ENCODE peak calls at places on chromosomes 16 and 17, in four cellular contexts. W is uterus, G is HAP-1, K is hepatocyte. Z is an unnamed sample.

GRCh38 chr16:22356930-22357634 is 17.3 kb downstream of the CDR2 start:
- DNase-seq in W (no peak), G (no peak), K (no peak), Z (no peak)

GRCh38 chr17:34360571-34360970 is 2.5 kb downstream of the CCL1 start:
- DNase-seq in W (no peak), G (no peak), K (no peak), Z (no peak)

GRCh38 chr16:35305476-35305875 is 1846.1 kb downstream of the TP53TG3F start:
- DNase-seq in W (no peak), G (no peak), K (no peak), Z (no peak)

GRCh38 chr17:3974980-3975379 is 10.7 kb upstream of the ATP2A3 start:
- DNase-seq in W (no peak), G (no peak), K (no peak), Z (no peak)

GRCh38 chr16:69105501-69106361 is at the start of gene HAS3:
- DNase-seq in W (no peak), G (peak; percentile 78), K (peak; percentile 80), Z (peak; percentile 57)

GRCh38 chr17:50945779-50946222 is 79.6 kb upstream of the TOB1 start:
- DNase-seq in W (no peak), G (no peak), K (no peak), Z (peak; percentile 9)

GRCh38 chr16:57675752-57676623 is 7.9 kb downstream of the ADGRG3 start:
- DNase-seq in W (no peak), G (no peak), K (no peak), Z (no peak)

GRCh38 chr16:54847207-54847606 is 83.5 kb upstream of the IRX5 start:
- DNase-seq in W (no peak), G (no peak), K (peak; percentile 47), Z (no peak)

GRCh38 chr16:71972356-71972755 is 27.8 kb downstream of the PKD1L3 start:
- DNase-seq in W (no peak), G (no peak), K (no peak), Z (no peak)

GRCh38 chr16:73064227-73064995 is 16.5 kb upstream of the ZFHX3 start:
- DNase-seq in W (no peak), G (no peak), K (no peak), Z (peak; percentile 86)

GRCh38 chr17:31310877-31311276 is 3.0 kb downstream of the EVI2B start:
- DNase-seq in W (no peak), G (no peak), K (no peak), Z (no peak)

GRCh38 chr16:78444-79145 is 570 bp downstream of the MPG start:
- DNase-seq in W (peak; percentile 49), G (no peak), K (peak; percentile 67), Z (no peak)

GRCh38 chr16:2512920-2513404 is 790 bp upstream of the ATP6V0C start:
- DNase-seq in W (peak; percentile 43), G (no peak), K (no peak), Z (no peak)

GRCh38 chr16:2514333-2515179 is 804 bp downstream of the ATP6V0C start:
- DNase-seq in W (no peak), G (no peak), K (peak; percentile 64), Z (peak; percentile 78)

GRCh38 chr16:2513405-2514332 is at the start of gene ATP6V0C:
- DNase-seq in W (peak; percentile 90), G (peak; percentile 95), K (peak; percentile 98), Z (peak; percentile 97)

GRCh38 chr16:2516391-2517240 is 2.9 kb downstream of the ATP6V0C start:
- DNase-seq in W (peak; percentile 20), G (no peak), K (no peak), Z (peak; percentile 74)

DNA sequence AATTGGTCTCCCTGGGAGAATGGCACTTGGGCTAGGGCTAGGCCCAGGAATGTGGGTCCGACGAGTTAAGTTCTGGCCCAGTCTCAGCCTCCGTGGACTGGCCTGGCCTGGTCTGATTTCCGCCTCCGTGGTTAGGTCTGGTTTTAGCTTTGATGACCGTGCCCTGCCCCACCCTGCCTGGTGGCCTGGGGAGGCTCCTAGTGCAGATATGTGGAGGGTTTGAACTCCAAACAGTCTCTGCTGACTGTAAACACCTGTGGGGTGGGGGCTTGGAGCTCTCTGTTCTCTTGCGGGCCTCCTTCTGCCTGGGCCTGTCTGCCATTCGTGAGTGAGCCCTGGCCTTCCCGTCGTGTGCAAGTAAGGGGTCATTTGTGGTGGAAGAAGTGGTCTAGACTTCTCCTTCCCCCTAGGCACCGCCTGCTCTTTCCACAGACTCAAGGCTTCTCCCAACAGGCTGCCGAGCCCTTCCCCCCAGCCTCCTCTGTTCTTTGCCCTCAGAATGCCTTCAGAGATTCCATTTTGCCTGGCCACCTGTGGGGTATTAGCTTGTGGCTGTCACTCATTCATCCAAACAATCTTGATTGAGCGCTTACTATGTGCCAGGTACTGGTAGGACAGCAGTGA is 1.5 kb downstream of the ATP6V0C start:
- DNase-seq in W (peak; percentile 14), G (no peak), K (no peak), Z (no peak)
- H3K4me1 ChIP-seq in W (peaks cover 50% of the 10 kb centered on the region), G (peaks cover 5% of the 10 kb centered on the region), K (peaks cover 37% of the 10 kb centered on the region), Z (no peaks in the 10 kb centered on the region)

DNA sequence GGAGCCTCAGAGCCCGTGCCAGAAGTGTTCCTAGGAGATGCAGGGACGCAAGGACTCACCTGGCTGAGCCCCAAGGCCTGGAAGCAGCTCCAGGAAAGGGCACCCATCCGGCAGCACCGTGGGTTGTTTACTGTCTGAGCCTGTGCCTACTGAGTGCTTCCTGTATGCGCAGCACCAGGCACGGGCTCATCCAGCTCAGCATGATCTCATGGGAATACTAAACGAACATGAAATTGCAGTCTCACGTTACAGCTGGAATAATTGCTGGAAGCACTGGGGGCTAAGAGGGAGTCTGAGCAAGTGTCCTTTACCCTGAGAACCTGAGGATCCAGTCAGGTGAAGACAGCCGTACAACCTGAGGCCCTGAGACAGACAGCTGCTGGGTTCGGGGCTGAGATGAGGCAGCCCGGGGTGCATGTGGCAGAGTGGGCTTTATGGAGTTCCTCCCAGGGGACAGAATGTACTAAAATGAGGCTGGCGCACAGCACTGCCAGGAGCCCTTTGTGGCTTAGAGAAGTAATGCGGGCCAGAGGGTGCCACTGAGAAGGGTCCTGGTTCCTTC is 5.4 kb downstream of the CTRL start:
- DNase-seq in W (no peak), G (no peak), K (no peak), Z (no peak)
- H3K4me3 ChIP-seq in W (no peak overlapping the region), G (no peak overlapping the region), K (no peak overlapping the region), Z (no peak overlapping the region)

GRCh38 chr17:32953062-32953461 is 25.1 kb downstream of the TMEM98 start:
- DNase-seq in W (no peak), G (no peak), K (no peak), Z (no peak)
- H3K4me1 ChIP-seq in W (no peaks in the 10 kb centered on the region), G (no peaks in the 10 kb centered on the region), K (peaks cover 30% of the 10 kb centered on the region), Z (no peaks in the 10 kb centered on the region)

GRCh38 chr16:19419691-19420060 is 2.0 kb downstream of the TMC5 start:
- DNase-seq in W (no peak), G (no peak), K (no peak), Z (no peak)

GRCh38 chr16:19418200-19418599 is 517 bp downstream of the TMC5 start:
- DNase-seq in W (no peak), G (no peak), K (no peak), Z (no peak)

GRCh38 chr16:19415461-19415860 is 2.2 kb upstream of the TMC5 start:
- DNase-seq in W (no peak), G (no peak), K (no peak), Z (no peak)

GRCh38 chr16:19415918-19416317 is 1.8 kb upstream of the TMC5 start:
- DNase-seq in W (no peak), G (peak; percentile 11), K (no peak), Z (no peak)

GRCh38 chr16:19417640-19418039 is at the start of gene TMC5:
- DNase-seq in W (no peak), G (no peak), K (no peak), Z (no peak)
- H3K4me3 ChIP-seq in W (no peak within 1 kb of the TSS), G (no peak within 1 kb of the TSS), K (no peak within 1 kb of the TSS), Z (no peak within 1 kb of the TSS)

GRCh38 chr17:80544655-80545498 is at the start of gene RPTOR:
- DNase-seq in W (peak; percentile 90), G (peak; percentile 95), K (peak; percentile 92), Z (peak; percentile 96)

GRCh38 chr17:80538484-80538883 is 6.2 kb upstream of the RPTOR start:
- DNase-seq in W (no peak), G (no peak), K (no peak), Z (no peak)

DNA sequence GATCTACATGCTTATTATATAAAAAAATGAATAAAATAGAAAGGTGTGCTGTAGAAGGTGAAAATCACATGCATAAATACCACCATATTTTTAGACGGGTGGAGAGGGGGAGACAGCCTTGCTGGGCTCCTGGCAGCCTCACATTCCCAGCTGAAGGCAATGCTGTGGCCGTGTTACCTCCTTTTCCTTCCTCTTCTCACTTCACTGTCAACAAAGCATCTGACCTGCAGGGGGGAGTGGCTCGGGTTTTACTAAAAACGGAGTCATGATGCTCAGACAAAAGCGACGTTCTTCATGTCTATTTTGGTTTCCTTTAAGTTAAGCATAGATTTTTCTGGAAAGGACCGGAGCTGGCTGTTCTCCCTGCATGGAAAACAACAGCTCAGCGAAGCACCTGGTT is 5.6 kb upstream of the RPTOR start:
- DNase-seq in W (no peak), G (peak; percentile 37), K (no peak), Z (no peak)
- H3K4me1 ChIP-seq in W (no peaks in the 10 kb centered on the region), G (no peaks in the 10 kb centered on the region), K (no peaks in the 10 kb centered on the region), Z (no peaks in the 10 kb centered on the region)

DNA sequence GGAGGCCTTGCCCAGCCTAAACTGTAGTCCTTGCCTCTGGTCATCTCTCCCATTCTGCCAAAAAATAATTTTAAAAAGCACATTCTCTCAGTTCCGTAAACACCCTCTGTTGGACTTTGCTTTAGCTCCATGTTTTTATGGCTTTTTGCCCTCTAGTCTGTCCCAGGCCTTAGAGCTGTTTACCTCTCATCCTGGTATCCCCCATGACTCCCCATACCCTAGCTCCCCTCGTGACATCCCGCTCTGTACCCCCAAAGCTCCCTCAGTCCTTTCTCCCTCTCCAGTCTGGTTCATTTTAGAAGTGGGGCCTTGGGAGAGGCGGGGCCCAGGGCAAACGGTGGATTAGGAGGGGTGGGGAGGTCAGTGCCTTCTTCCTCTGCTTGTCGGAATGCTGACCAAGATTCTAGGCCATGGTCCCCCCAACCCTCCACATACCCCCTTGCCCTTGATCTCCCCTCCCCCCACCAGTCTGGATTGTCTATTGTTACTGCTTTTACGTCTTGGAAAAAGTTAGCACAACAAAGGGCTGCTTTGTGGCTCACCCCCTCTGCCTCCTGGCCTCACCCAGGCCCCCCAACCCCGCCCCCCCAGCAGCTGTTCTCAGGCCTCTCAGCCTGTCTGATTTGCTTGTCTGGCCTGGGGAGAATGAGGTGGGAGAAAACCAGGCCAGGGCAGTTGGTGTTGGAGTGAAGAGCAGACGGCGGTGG is 18.3 kb downstream of the GJD3 start:
- DNase-seq in W (no peak), G (peak; percentile 45), K (no peak), Z (no peak)
- H3K4me3 ChIP-seq in W (peak overlapping the region; percentile 59), G (no peak overlapping the region), K (no peak overlapping the region), Z (no peak overlapping the region)

DNA sequence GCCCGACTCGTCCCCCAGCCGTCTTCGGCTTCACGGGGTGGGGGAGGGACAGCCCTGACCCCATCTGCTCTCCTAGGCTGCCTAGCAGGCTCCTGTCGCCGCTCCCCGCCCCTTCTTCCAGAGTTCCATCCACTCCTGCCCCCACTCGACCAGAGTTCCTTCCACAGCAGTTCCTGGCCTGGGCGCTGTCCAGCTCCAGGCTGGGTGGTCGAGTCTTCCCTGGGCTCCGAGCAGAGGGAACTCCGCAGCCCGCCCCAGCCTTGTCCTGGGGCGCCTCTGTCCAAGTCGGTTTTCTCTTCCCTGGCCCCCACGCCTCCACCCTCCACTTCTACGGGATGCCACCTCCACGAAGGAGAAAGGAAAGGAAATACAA is 1.4 kb downstream of the PYY start:
- DNase-seq in W (no peak), G (no peak), K (peak; percentile 46), Z (no peak)
- H3K4me1 ChIP-seq in W (no peaks in the 10 kb centered on the region), G (no peaks in the 10 kb centered on the region), K (peaks cover 11% of the 10 kb centered on the region), Z (no peaks in the 10 kb centered on the region)

GRCh38 chr17:49764559-49765180 is 739 bp upstream of the FAM117A start:
- DNase-seq in W (no peak), G (no peak), K (no peak), Z (no peak)
- H3K4me3 ChIP-seq in W (peak overlapping the region; percentile 99), G (no peak overlapping the region), K (no peak overlapping the region), Z (peak overlapping the region; percentile 16)

Z was measured in aorta.